ENCODE peak calls at places on chromosomes 2 and 18, in six cellular contexts. One of them, this sample, is unnamed.

GRCh38 chr18:47260138-47260923 is 8.9 kb upstream of the SKOR2 start:
- DNase-seq in COLO829: no peak
- DNase-seq in KBM-7: peak; percentile 48
- DNase-seq in A549: peak; percentile 28
- DNase-seq in EH: peak; percentile 42
- DNase-seq in SJSA1: no peak
- DNase-seq in this sample: peak; percentile 86

GRCh38 chr2:24919977-24920812 is at the start of gene ADCY3:
- DNase-seq in SJSA1: no peak
- DNase-seq in A549: peak; percentile 66
- DNase-seq in COLO829: peak; percentile 40
- DNase-seq in EH: peak; percentile 68
- DNase-seq in KBM-7: no peak
- DNase-seq in this sample: peak; percentile 57

GRCh38 chr2:219369447-219369861 is 18.3 kb downstream of the DNPEP start:
- DNase-seq in A549: no peak
- DNase-seq in EH: peak; percentile 75
- DNase-seq in KBM-7: no peak
- DNase-seq in COLO829: no peak
- DNase-seq in SJSA1: peak; percentile 33
- DNase-seq in this sample: no peak

GRCh38 chr2:28656937-28657615 is 94.6 kb upstream of the PPP1CB start:
- DNase-seq in KBM-7: no peak
- DNase-seq in COLO829: no peak
- DNase-seq in SJSA1: no peak
- DNase-seq in A549: no peak
- DNase-seq in EH: no peak
- DNase-seq in this sample: no peak

GRCh38 chr2:220259656-220260055 is 632.2 kb downstream of the SLC4A3 start:
- DNase-seq in A549: no peak
- DNase-seq in KBM-7: no peak
- DNase-seq in COLO829: no peak
- DNase-seq in SJSA1: no peak
- DNase-seq in EH: no peak
- DNase-seq in this sample: no peak

GRCh38 chr2:54903736-54904554 is 146.3 kb downstream of the RTN4 start:
- DNase-seq in A549: peak; percentile 94
- DNase-seq in SJSA1: peak; percentile 90
- DNase-seq in EH: peak; percentile 100
- DNase-seq in KBM-7: peak; percentile 48
- DNase-seq in COLO829: peak; percentile 92
- DNase-seq in this sample: no peak

GRCh38 chr2:203846490-203847105 is 21.0 kb upstream of the CTLA4 start:
- DNase-seq in SJSA1: no peak
- DNase-seq in COLO829: no peak
- DNase-seq in EH: no peak
- DNase-seq in A549: no peak
- DNase-seq in KBM-7: no peak
- DNase-seq in this sample: no peak

GRCh38 chr18:9787716-9788115 is 79.6 kb downstream of the RAB31 start:
- DNase-seq in A549: no peak
- DNase-seq in KBM-7: no peak
- DNase-seq in COLO829: no peak
- DNase-seq in EH: peak; percentile 69
- DNase-seq in SJSA1: no peak
- DNase-seq in this sample: no peak

GRCh38 chr18:21444465-21445023 is 156.0 kb downstream of the ESCO1 start:
- DNase-seq in KBM-7: peak; percentile 50
- DNase-seq in A549: peak; percentile 32
- DNase-seq in EH: peak; percentile 69
- DNase-seq in COLO829: peak; percentile 24
- DNase-seq in SJSA1: peak; percentile 35
- DNase-seq in this sample: peak; percentile 48

GRCh38 chr18:74493689-74494088 is 2.5 kb upstream of the CNDP2 start:
- DNase-seq in SJSA1: peak; percentile 14
- DNase-seq in A549: peak; percentile 14
- DNase-seq in KBM-7: peak; percentile 51
- DNase-seq in COLO829: no peak
- DNase-seq in EH: peak; percentile 41
- DNase-seq in this sample: peak; percentile 65

GRCh38 chr2:118477111-118477517 is 370.3 kb downstream of the EN1 start:
- DNase-seq in EH: no peak
- DNase-seq in KBM-7: no peak
- DNase-seq in SJSA1: no peak
- DNase-seq in A549: no peak
- DNase-seq in COLO829: no peak
- DNase-seq in this sample: no peak

GRCh38 chr2:162385516-162385915 is 41.6 kb downstream of the GCA start:
- DNase-seq in SJSA1: no peak
- DNase-seq in KBM-7: no peak
- DNase-seq in EH: no peak
- DNase-seq in A549: no peak
- DNase-seq in COLO829: no peak
- DNase-seq in this sample: no peak

GRCh38 chr2:98656800-98657199 is 48.4 kb downstream of the UNC50 start:
- DNase-seq in EH: no peak
- DNase-seq in KBM-7: no peak
- DNase-seq in A549: no peak
- DNase-seq in SJSA1: no peak
- DNase-seq in COLO829: no peak
- DNase-seq in this sample: no peak

GRCh38 chr2:128315122-128315828 is 3.4 kb downstream of the HS6ST1 start:
- DNase-seq in KBM-7: no peak
- DNase-seq in COLO829: no peak
- DNase-seq in SJSA1: no peak
- DNase-seq in A549: no peak
- DNase-seq in EH: no peak
- DNase-seq in this sample: peak; percentile 34

GRCh38 chr2:66569321-66569851 is 134.5 kb downstream of the MEIS1 start:
- DNase-seq in SJSA1: no peak
- DNase-seq in COLO829: peak; percentile 46
- DNase-seq in EH: peak; percentile 66
- DNase-seq in KBM-7: peak; percentile 90
- DNase-seq in A549: no peak
- DNase-seq in this sample: no peak

GRCh38 chr2:37365669-37366068 is 21.2 kb downstream of the QPCT start:
- DNase-seq in KBM-7: no peak
- DNase-seq in EH: peak; percentile 39
- DNase-seq in A549: no peak
- DNase-seq in SJSA1: no peak
- DNase-seq in COLO829: no peak
- DNase-seq in this sample: no peak

GRCh38 chr2:69667805-69668382 is 24.4 kb upstream of the AAK1 start:
- DNase-seq in SJSA1: peak; percentile 51
- DNase-seq in EH: peak; percentile 77
- DNase-seq in KBM-7: no peak
- DNase-seq in COLO829: no peak
- DNase-seq in A549: no peak
- DNase-seq in this sample: peak; percentile 34

GRCh38 chr2:70103531-70104061 is 16.3 kb downstream of the PCBP1 start:
- DNase-seq in A549: no peak
- DNase-seq in EH: peak; percentile 6
- DNase-seq in COLO829: no peak
- DNase-seq in KBM-7: no peak
- DNase-seq in SJSA1: no peak
- DNase-seq in this sample: no peak

GRCh38 chr2:17733650-17734049 is 20.0 kb downstream of the SMC6 start:
- DNase-seq in A549: no peak
- DNase-seq in EH: no peak
- DNase-seq in KBM-7: no peak
- DNase-seq in SJSA1: no peak
- DNase-seq in COLO829: no peak
- DNase-seq in this sample: no peak

GRCh38 chr2:240902615-240903041 is 3.5 kb upstream of the CROCC2 start:
- DNase-seq in KBM-7: no peak
- DNase-seq in EH: no peak
- DNase-seq in SJSA1: no peak
- DNase-seq in A549: no peak
- DNase-seq in COLO829: no peak
- DNase-seq in this sample: no peak

This sample was measured in H9.